ENCODE peak calls at places on chromosomes 6 and 20, in four cellular contexts. X is HepG2, T is GM12878, E is H1. W is an unnamed sample.

GRCh38 chr6:128601060-128601459 is 80.7 kb upstream of the PTPRK start:
- DNase-seq in X (no peak), T (no peak), E (no peak), W (no peak)

GRCh38 chr6:27812078-27812804 is 100.0 kb downstream of the OR2B2 start:
- DNase-seq in X (peak), T (no peak), E (no peak), W (no peak)

GRCh38 chr20:33627577-33628216 is 34.4 kb upstream of the C20orf144 start:
- DNase-seq in X (no peak), T (no peak), E (no peak), W (no peak)

GRCh38 chr6:43138267-43138666 is 32.8 kb upstream of the SRF start:
- DNase-seq in X (no peak), T (no peak), E (no peak), W (no peak)

GRCh38 chr6:26323525-26324294 is 41.3 kb upstream of the BTN3A2 start:
- DNase-seq in X (peak), T (no peak), E (no peak), W (no peak)

GRCh38 chr6:87199787-87200186 is 44.4 kb downstream of the ZNF292 start:
- DNase-seq in X (no peak), T (no peak), E (no peak), W (no peak)

GRCh38 chr6:3748208-3748701 is 3.3 kb downstream of the PXDC1 start:
- DNase-seq in X (peak), T (no peak), E (no peak), W (peak)

GRCh38 chr6:63644668-63645326 is 9.2 kb downstream of the PHF3 start:
- DNase-seq in X (no peak), T (no peak), E (no peak), W (no peak)

GRCh38 chr20:11195899-11196558 is 522.2 kb upstream of the JAG1 start:
- DNase-seq in X (no peak), T (no peak), E (no peak), W (no peak)

GRCh38 chr6:167661456-167662103 is 165.1 kb upstream of the AFDN start:
- DNase-seq in X (no peak), T (no peak), E (no peak), W (no peak)

GRCh38 chr6:167290786-167291622 is at the start of gene UNC93A:
- DNase-seq in X (peak), T (no peak), E (no peak), W (no peak)

GRCh38 chr20:63736893-63737689 is 627 bp downstream of the LIME1 start:
- DNase-seq in X (no peak), T (no peak), E (no peak), W (no peak)

GRCh38 chr6:139973602-139974373 is 599.3 kb upstream of the CITED2 start:
- DNase-seq in X (no peak), T (no peak), E (no peak), W (no peak)

GRCh38 chr20:22584630-22584921 is 204 bp upstream of the FOXA2 start:
- DNase-seq in X (peak), T (no peak), E (no peak), W (no peak)

GRCh38 chr20:61901421-61902212 is 164.1 kb downstream of the TAF4 start:
- DNase-seq in X (no peak), T (no peak), E (no peak), W (no peak)

GRCh38 chr20:47663354-47664067 is 121.8 kb downstream of the SULF2 start:
- DNase-seq in X (peak), T (peak), E (peak), W (peak)

GRCh38 chr20:37251836-37252477 is 9.7 kb downstream of the GHRH start:
- DNase-seq in X (no peak), T (no peak), E (no peak), W (no peak)

GRCh38 chr6:28423546-28423945 is 19.7 kb downstream of the ZSCAN23 start:
- DNase-seq in X (no peak), T (no peak), E (no peak), W (no peak)

GRCh38 chr6:138864343-138864890 is 68.5 kb downstream of the ECT2L start:
- DNase-seq in X (no peak), T (no peak), E (no peak), W (no peak)

GRCh38 chr6:33719326-33719987 is 8.0 kb upstream of the UQCC2 start:
- DNase-seq in X (no peak), T (no peak), E (no peak), W (no peak)
- TF ChIP-seq SUZ12 in X (no peak), T (no peak), E (no peak), W (no peak)

GRCh38 chr6:17039266-17039665 is 62.6 kb upstream of the STMND1 start:
- DNase-seq in X (no peak), T (no peak), E (no peak), W (no peak)
- TF ChIP-seq SP1 in X (no peak), T (no peak), E (no peak), W (no peak)

GRCh38 chr6:106924699-106925523 is 49.6 kb downstream of the CD24 start:
- DNase-seq in X (peak), T (no peak), E (no peak), W (no peak)
- TF ChIP-seq SUZ12 in X (no peak), T (no peak), E (no peak), W (no peak)

GRCh38 chr6:2242311-2242710 is 3.1 kb downstream of the GMDS start:
- DNase-seq in X (no peak), T (no peak), E (no peak), W (no peak)

GRCh38 chr6:2245954-2246863 is 804 bp upstream of the GMDS start:
- DNase-seq in X (peak), T (no peak), E (no peak), W (peak)

GRCh38 chr6:2247664-2248063 is 2.3 kb upstream of the GMDS start:
- DNase-seq in X (no peak), T (no peak), E (no peak), W (no peak)

GRCh38 chr6:2245103-2245953 is at the start of gene GMDS:
- DNase-seq in X (peak), T (no peak), E (peak), W (peak)

GRCh38 chr6:2244261-2245102 is 923 bp downstream of the GMDS start:
- DNase-seq in X (peak), T (no peak), E (no peak), W (no peak)
- TF ChIP-seq SP1 in X (no peak), T (no peak), E (no peak), W (no peak)

GRCh38 chr6:30103630-30104179 is 9.2 kb downstream of the TRIM31 start:
- DNase-seq in X (no peak), T (no peak), E (no peak), W (no peak)

GRCh38 chr6:30102701-30103629 is 9.9 kb downstream of the TRIM31 start:
- DNase-seq in X (peak), T (peak), E (no peak), W (peak)

GRCh38 chr6:30100585-30101422 is 12.1 kb downstream of the TRIM31 start:
- DNase-seq in X (peak), T (no peak), E (no peak), W (no peak)

GRCh38 chr6:30101423-30101938 is 11.4 kb downstream of the TRIM31 start:
- DNase-seq in X (peak), T (no peak), E (no peak), W (no peak)

GRCh38 chr6:30101939-30102700 is 10.8 kb downstream of the TRIM31 start:
- DNase-seq in X (peak), T (no peak), E (peak), W (peak)
- TF ChIP-seq SUZ12 in X (no peak), T (no peak), E (no peak), W (no peak)

DNA sequence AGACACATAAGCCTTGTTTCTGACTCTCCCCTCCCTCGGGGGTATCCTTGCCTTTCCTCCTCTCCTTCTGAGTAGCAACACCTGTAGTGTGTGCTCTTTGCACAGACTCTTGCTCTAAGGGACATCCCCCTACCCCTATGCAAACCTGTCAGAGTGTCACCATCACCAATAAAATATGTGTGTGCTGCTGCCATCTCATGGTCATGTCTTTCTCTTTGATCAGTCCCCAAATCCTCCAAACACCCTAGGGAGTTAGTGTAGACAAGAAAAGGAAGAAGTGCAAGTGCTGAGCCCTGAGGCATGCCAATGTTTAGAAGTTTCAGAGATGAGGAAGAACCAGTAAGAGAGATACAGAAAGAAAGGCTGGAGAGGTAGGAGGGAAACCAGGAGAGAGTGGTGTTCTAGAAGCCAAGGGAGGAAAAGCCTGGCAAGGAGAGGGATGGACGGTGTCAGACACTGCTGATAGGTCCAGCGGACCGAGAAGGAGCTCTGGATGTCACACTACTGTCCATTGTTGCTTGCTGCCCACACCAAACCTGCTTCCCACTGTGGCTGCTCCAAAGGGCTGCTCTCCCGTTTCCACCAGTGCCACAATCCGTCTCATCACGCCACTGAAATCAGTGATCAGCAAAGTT is 16.4 kb downstream of the TRMT6 start:
- DNase-seq in X (peak), T (peak), E (no peak), W (peak)
- TF ChIP-seq SP1 in X (no peak), T (no peak), E (no peak), W (no peak)

GRCh38 chr20:45037050-45037449 is 63.9 kb downstream of the KCNS1 start:
- DNase-seq in X (no peak), T (no peak), E (no peak), W (no peak)
- TF ChIP-seq SUZ12 in X (no peak), T (no peak), E (no peak), W (no peak)

GRCh38 chr6:54860739-54861138 is 14.2 kb downstream of the FAM83B start:
- DNase-seq in X (no peak), T (no peak), E (no peak), W (no peak)
- TF ChIP-seq SP1 in X (no peak), T (no peak), E (no peak), W (no peak)